ENCODE peak calls at places on chromosomes 3 and 15, in nine cellular contexts. One of them, this sample, is unnamed. For H3K4me1 and H3K9me3, the result is how much of the 10 kb centered on the place peaks cover.

GRCh38 chr3:69527498-69527897 is 141.6 kb upstream of the FRMD4B start:
- DNase-seq in psoas muscle: no peak
- DNase-seq in IMR-90: no peak
- DNase-seq in tibial nerve: no peak
- DNase-seq in HCT116: no peak
- DNase-seq in hepatocyte: no peak
- DNase-seq in kidney: no peak
- DNase-seq in Caco-2: no peak
- DNase-seq in upper lobe of right lung: no peak
- DNase-seq in this sample: no peak

GRCh38 chr15:64894395-64895056 is 17.2 kb upstream of the ANKDD1A start:
- DNase-seq in psoas muscle: peak
- DNase-seq in upper lobe of right lung: no peak
- DNase-seq in Caco-2: no peak
- DNase-seq in hepatocyte: peak
- DNase-seq in IMR-90: no peak
- DNase-seq in HCT116: no peak
- DNase-seq in kidney: peak
- DNase-seq in tibial nerve: no peak
- DNase-seq in this sample: no peak

GRCh38 chr3:54964081-54964480 is 36.2 kb upstream of the LRTM1 start:
- DNase-seq in upper lobe of right lung: no peak
- DNase-seq in tibial nerve: no peak
- DNase-seq in psoas muscle: no peak
- DNase-seq in Caco-2: no peak
- DNase-seq in kidney: no peak
- DNase-seq in HCT116: no peak
- DNase-seq in IMR-90: no peak
- DNase-seq in hepatocyte: no peak
- DNase-seq in this sample: no peak

GRCh38 chr3:67653425-67654098 is 850 bp downstream of the SUCLG2 start:
- DNase-seq in IMR-90: peak
- DNase-seq in upper lobe of right lung: no peak
- DNase-seq in tibial nerve: no peak
- DNase-seq in kidney: no peak
- DNase-seq in Caco-2: no peak
- DNase-seq in hepatocyte: no peak
- DNase-seq in HCT116: no peak
- DNase-seq in psoas muscle: no peak
- DNase-seq in this sample: no peak

GRCh38 chr3:150036780-150037179 is 66.1 kb upstream of the PFN2 start:
- DNase-seq in psoas muscle: no peak
- DNase-seq in kidney: no peak
- DNase-seq in HCT116: no peak
- DNase-seq in tibial nerve: no peak
- DNase-seq in IMR-90: no peak
- DNase-seq in Caco-2: no peak
- DNase-seq in hepatocyte: no peak
- DNase-seq in upper lobe of right lung: no peak
- DNase-seq in this sample: no peak

GRCh38 chr15:98505611-98506031 is 142.7 kb upstream of the IGF1R start:
- DNase-seq in hepatocyte: no peak
- DNase-seq in IMR-90: no peak
- DNase-seq in psoas muscle: peak
- DNase-seq in tibial nerve: peak
- DNase-seq in Caco-2: no peak
- DNase-seq in HCT116: no peak
- DNase-seq in kidney: peak
- DNase-seq in upper lobe of right lung: no peak
- DNase-seq in this sample: no peak

GRCh38 chr3:161284989-161285388 is 63.9 kb downstream of the NMD3 start:
- DNase-seq in Caco-2: no peak
- DNase-seq in psoas muscle: no peak
- DNase-seq in tibial nerve: no peak
- DNase-seq in upper lobe of right lung: no peak
- DNase-seq in HCT116: no peak
- DNase-seq in hepatocyte: no peak
- DNase-seq in kidney: no peak
- DNase-seq in IMR-90: peak
- DNase-seq in this sample: no peak

GRCh38 chr3:129324855-129325254 is 46.2 kb downstream of the HMCES start:
- DNase-seq in tibial nerve: no peak
- DNase-seq in Caco-2: no peak
- DNase-seq in upper lobe of right lung: no peak
- DNase-seq in hepatocyte: no peak
- DNase-seq in psoas muscle: no peak
- DNase-seq in HCT116: no peak
- DNase-seq in kidney: peak
- DNase-seq in IMR-90: no peak
- DNase-seq in this sample: no peak

GRCh38 chr15:69096197-69096596 is 64.2 kb upstream of the GLCE start:
- DNase-seq in kidney: no peak
- DNase-seq in psoas muscle: no peak
- DNase-seq in IMR-90: no peak
- DNase-seq in Caco-2: no peak
- DNase-seq in HCT116: no peak
- DNase-seq in upper lobe of right lung: no peak
- DNase-seq in tibial nerve: no peak
- DNase-seq in hepatocyte: no peak
- DNase-seq in this sample: no peak

GRCh38 chr3:158522737-158523136 is 48.3 kb upstream of the MLF1 start:
- DNase-seq in psoas muscle: no peak
- DNase-seq in IMR-90: peak
- DNase-seq in hepatocyte: no peak
- DNase-seq in tibial nerve: no peak
- DNase-seq in kidney: no peak
- DNase-seq in Caco-2: no peak
- DNase-seq in upper lobe of right lung: no peak
- DNase-seq in HCT116: no peak
- DNase-seq in this sample: no peak

GRCh38 chr3:171459130-171459941 is 869 bp downstream of the TNIK start:
- DNase-seq in upper lobe of right lung: peak
- DNase-seq in psoas muscle: peak
- DNase-seq in kidney: peak
- DNase-seq in tibial nerve: no peak
- DNase-seq in IMR-90: peak
- DNase-seq in HCT116: no peak
- DNase-seq in hepatocyte: peak
- DNase-seq in Caco-2: no peak
- DNase-seq in this sample: no peak

GRCh38 chr15:101012326-101013040 is 93.3 kb downstream of the LRRK1 start:
- DNase-seq in kidney: no peak
- DNase-seq in psoas muscle: no peak
- DNase-seq in hepatocyte: no peak
- DNase-seq in Caco-2: no peak
- DNase-seq in IMR-90: no peak
- DNase-seq in tibial nerve: no peak
- DNase-seq in upper lobe of right lung: no peak
- DNase-seq in HCT116: no peak
- DNase-seq in this sample: no peak

GRCh38 chr3:40719660-40720287 is 195.0 kb downstream of the ZNF621 start:
- DNase-seq in IMR-90: no peak
- DNase-seq in tibial nerve: no peak
- DNase-seq in HCT116: peak
- DNase-seq in upper lobe of right lung: no peak
- DNase-seq in hepatocyte: peak
- DNase-seq in Caco-2: no peak
- DNase-seq in psoas muscle: no peak
- DNase-seq in kidney: no peak
- DNase-seq in this sample: peak

GRCh38 chr3:44862221-44862637 is 517 bp downstream of the TMEM42 start:
- DNase-seq in HCT116: no peak
- DNase-seq in psoas muscle: no peak
- DNase-seq in tibial nerve: no peak
- DNase-seq in hepatocyte: no peak
- DNase-seq in kidney: no peak
- DNase-seq in Caco-2: no peak
- DNase-seq in IMR-90: peak
- DNase-seq in upper lobe of right lung: no peak
- DNase-seq in this sample: no peak

GRCh38 chr3:14885307-14885706 is 62.1 kb upstream of the NR2C2 start:
- DNase-seq in HCT116: no peak
- DNase-seq in tibial nerve: no peak
- DNase-seq in psoas muscle: no peak
- DNase-seq in kidney: no peak
- DNase-seq in Caco-2: no peak
- DNase-seq in IMR-90: no peak
- DNase-seq in upper lobe of right lung: no peak
- DNase-seq in hepatocyte: no peak
- DNase-seq in this sample: no peak
- H3K4me3 ChIP-seq in HCT116: no peak
- H3K4me3 ChIP-seq in tibial nerve: no peak
- H3K4me3 ChIP-seq in psoas muscle: no peak
- H3K4me3 ChIP-seq in kidney: no peak
- H3K4me3 ChIP-seq in Caco-2: no peak
- H3K4me3 ChIP-seq in IMR-90: no peak
- H3K4me3 ChIP-seq in upper lobe of right lung: no peak
- H3K4me3 ChIP-seq in hepatocyte: no peak
- H3K4me3 ChIP-seq in this sample: no peak

GRCh38 chr3:111545349-111545748 is 3.4 kb downstream of the CD96 start:
- DNase-seq in HCT116: no peak
- DNase-seq in IMR-90: no peak
- DNase-seq in tibial nerve: no peak
- DNase-seq in hepatocyte: no peak
- DNase-seq in psoas muscle: no peak
- DNase-seq in upper lobe of right lung: no peak
- DNase-seq in Caco-2: no peak
- DNase-seq in kidney: no peak
- DNase-seq in this sample: no peak
- H3K4me1 ChIP-seq in HCT116: under half
- H3K4me1 ChIP-seq in IMR-90: under half
- H3K4me1 ChIP-seq in tibial nerve: under half
- H3K4me1 ChIP-seq in hepatocyte: under half
- H3K4me1 ChIP-seq in psoas muscle: under half
- H3K4me1 ChIP-seq in upper lobe of right lung: under half
- H3K4me1 ChIP-seq in Caco-2: under half
- H3K4me1 ChIP-seq in kidney: under half
- H3K4me1 ChIP-seq in this sample: under half

GRCh38 chr3:330494-331115 is 134.0 kb downstream of the CHL1 start:
- DNase-seq in IMR-90: no peak
- DNase-seq in Caco-2: no peak
- DNase-seq in HCT116: no peak
- DNase-seq in hepatocyte: no peak
- DNase-seq in tibial nerve: no peak
- DNase-seq in psoas muscle: no peak
- DNase-seq in kidney: no peak
- DNase-seq in upper lobe of right lung: no peak
- DNase-seq in this sample: no peak

GRCh38 chr3:324423-324822 is 127.9 kb downstream of the CHL1 start:
- DNase-seq in upper lobe of right lung: no peak
- DNase-seq in kidney: no peak
- DNase-seq in tibial nerve: no peak
- DNase-seq in hepatocyte: no peak
- DNase-seq in Caco-2: no peak
- DNase-seq in HCT116: no peak
- DNase-seq in IMR-90: no peak
- DNase-seq in psoas muscle: no peak
- DNase-seq in this sample: no peak

DNA sequence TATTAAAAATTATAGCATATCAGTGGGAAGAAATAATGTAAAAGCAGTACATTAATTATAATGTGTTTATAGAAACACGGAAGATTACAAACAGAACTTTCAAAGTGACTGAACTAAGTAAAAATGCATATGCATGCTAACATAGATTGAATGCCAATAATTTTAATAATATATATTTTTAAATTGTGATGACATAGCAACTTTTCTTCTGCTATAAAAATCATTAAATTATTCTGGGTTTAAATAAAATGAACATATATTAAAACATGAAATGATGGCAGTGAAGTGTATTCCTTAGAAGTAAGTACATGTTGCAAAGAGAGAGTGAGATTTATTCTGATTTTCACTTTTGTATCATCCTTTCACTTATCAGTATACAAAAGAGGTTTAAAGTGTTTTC is 128.9 kb downstream of the CHL1 start:
- DNase-seq in HCT116: no peak
- DNase-seq in tibial nerve: no peak
- DNase-seq in Caco-2: no peak
- DNase-seq in psoas muscle: no peak
- DNase-seq in upper lobe of right lung: no peak
- DNase-seq in hepatocyte: no peak
- DNase-seq in IMR-90: no peak
- DNase-seq in kidney: no peak
- DNase-seq in this sample: no peak
- H3K9me3 ChIP-seq in HCT116: under half
- H3K9me3 ChIP-seq in tibial nerve: under half
- H3K9me3 ChIP-seq in Caco-2: under half
- H3K9me3 ChIP-seq in psoas muscle: under half
- H3K9me3 ChIP-seq in upper lobe of right lung: under half
- H3K9me3 ChIP-seq in hepatocyte: under half
- H3K9me3 ChIP-seq in IMR-90: under half
- H3K9me3 ChIP-seq in kidney: under half
- H3K9me3 ChIP-seq in this sample: under half

GRCh38 chr3:179452166-179452544 is 885 bp upstream of the GNB4 start:
- DNase-seq in hepatocyte: peak
- DNase-seq in upper lobe of right lung: no peak
- DNase-seq in psoas muscle: no peak
- DNase-seq in kidney: no peak
- DNase-seq in IMR-90: peak
- DNase-seq in tibial nerve: no peak
- DNase-seq in Caco-2: no peak
- DNase-seq in HCT116: no peak
- DNase-seq in this sample: no peak

GRCh38 chr3:179450901-179451334 is 352 bp downstream of the GNB4 start:
- DNase-seq in upper lobe of right lung: no peak
- DNase-seq in hepatocyte: peak
- DNase-seq in Caco-2: no peak
- DNase-seq in psoas muscle: peak
- DNase-seq in IMR-90: peak
- DNase-seq in kidney: peak
- DNase-seq in HCT116: no peak
- DNase-seq in tibial nerve: no peak
- DNase-seq in this sample: peak

GRCh38 chr3:179453967-179454366 is 2.7 kb upstream of the GNB4 start:
- DNase-seq in kidney: no peak
- DNase-seq in IMR-90: no peak
- DNase-seq in HCT116: no peak
- DNase-seq in Caco-2: no peak
- DNase-seq in psoas muscle: no peak
- DNase-seq in hepatocyte: no peak
- DNase-seq in tibial nerve: no peak
- DNase-seq in upper lobe of right lung: no peak
- DNase-seq in this sample: no peak

GRCh38 chr3:179451335-179452165 is at the start of gene GNB4:
- DNase-seq in Caco-2: peak
- DNase-seq in tibial nerve: peak
- DNase-seq in upper lobe of right lung: peak
- DNase-seq in IMR-90: peak
- DNase-seq in hepatocyte: peak
- DNase-seq in kidney: peak
- DNase-seq in HCT116: no peak
- DNase-seq in psoas muscle: peak
- DNase-seq in this sample: peak

DNA sequence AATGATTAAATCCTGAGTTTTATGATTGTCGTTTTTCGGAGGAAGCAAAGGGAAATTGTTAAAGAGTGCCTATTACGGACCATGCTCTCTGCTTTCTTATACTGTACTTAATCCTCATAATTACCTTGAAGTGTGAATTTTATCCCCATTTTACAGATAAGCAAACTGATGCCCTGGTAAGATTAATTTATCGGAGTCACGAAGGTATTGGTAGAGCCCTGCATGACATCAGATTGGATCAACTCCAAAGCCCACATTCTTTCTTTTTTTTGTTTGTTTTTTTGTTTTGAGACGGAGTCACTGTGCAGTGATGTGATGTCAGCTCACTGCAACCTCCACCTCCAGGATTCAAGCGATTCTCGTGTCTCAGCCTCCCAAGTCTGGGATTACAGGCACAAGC is 1.6 kb upstream of the GNB4 start:
- DNase-seq in tibial nerve: no peak
- DNase-seq in kidney: no peak
- DNase-seq in HCT116: no peak
- DNase-seq in IMR-90: no peak
- DNase-seq in upper lobe of right lung: no peak
- DNase-seq in Caco-2: no peak
- DNase-seq in hepatocyte: no peak
- DNase-seq in psoas muscle: no peak
- DNase-seq in this sample: no peak
- H3K4me3 ChIP-seq in tibial nerve: no peak
- H3K4me3 ChIP-seq in kidney: no peak
- H3K4me3 ChIP-seq in HCT116: no peak
- H3K4me3 ChIP-seq in IMR-90: no peak
- H3K4me3 ChIP-seq in upper lobe of right lung: no peak
- H3K4me3 ChIP-seq in Caco-2: no peak
- H3K4me3 ChIP-seq in hepatocyte: no peak
- H3K4me3 ChIP-seq in psoas muscle: no peak
- H3K4me3 ChIP-seq in this sample: no peak

This sample was measured in HAP-1.